ENCODE peak calls at places on chromosomes 2 and 18, in five cellular contexts. G is endothelial cell of umbilical vein, T is psoas muscle, P is heart right ventricle, W is SK-N-SH. O is an unnamed sample.
A peak's percentile ranks its signal among the peaks of the same experiment; 100 is the strongest.

GRCh38 chr2:10659898-10660568 is 29.7 kb downstream of the NOL10 start:
- DNase-seq in G (peak; percentile 74), T (peak; percentile 55), P (peak; percentile 51), W (peak; percentile 70), O (peak; percentile 38)

GRCh38 chr2:235049069-235049468 is 97.3 kb downstream of the SH3BP4 start:
- DNase-seq in G (no peak), T (no peak), P (no peak), W (no peak), O (no peak)

GRCh38 chr18:22347624-22348511 is 69.8 kb downstream of the CTAGE1 start:
- DNase-seq in G (peak; percentile 63), T (no peak), P (no peak), W (no peak), O (no peak)

GRCh38 chr2:150100834-150101233 is 386.6 kb downstream of the RND3 start:
- DNase-seq in G (no peak), T (no peak), P (no peak), W (no peak), O (no peak)

GRCh38 chr18:23105030-23105429 is 30.3 kb upstream of the CABLES1 start:
- DNase-seq in G (no peak), T (no peak), P (no peak), W (no peak), O (no peak)

GRCh38 chr2:151824886-151825285 is 3.3 kb downstream of the ARL5A start:
- DNase-seq in G (peak; percentile 69), T (no peak), P (no peak), W (no peak), O (no peak)

GRCh38 chr2:31333527-31334183 is 80.9 kb downstream of the XDH start:
- DNase-seq in G (peak; percentile 60), T (peak; percentile 70), P (peak; percentile 81), W (peak; percentile 82), O (peak; percentile 75)

GRCh38 chr18:59079264-59079972 is 60.3 kb upstream of the SEC11C start:
- DNase-seq in G (no peak), T (no peak), P (no peak), W (no peak), O (no peak)

GRCh38 chr18:9147440-9148238 is 11.1 kb downstream of the ANKRD12 start:
- DNase-seq in G (peak; percentile 79), T (no peak), P (peak; percentile 37), W (peak; percentile 50), O (peak; percentile 39)

GRCh38 chr2:172667926-172668325 is 67.7 kb upstream of the RAPGEF4 start:
- DNase-seq in G (no peak), T (no peak), P (no peak), W (no peak), O (no peak)

GRCh38 chr2:99389946-99390345 is 52.8 kb downstream of the EIF5B start:
- DNase-seq in G (no peak), T (no peak), P (no peak), W (no peak), O (no peak)

GRCh38 chr18:72942766-72943165 is 75.0 kb upstream of the NETO1 start:
- DNase-seq in G (no peak), T (no peak), P (no peak), W (no peak), O (no peak)

GRCh38 chr2:186603208-186603765 is 13.4 kb downstream of the ITGAV start:
- DNase-seq in G (peak; percentile 93), T (no peak), P (no peak), W (no peak), O (no peak)

GRCh38 chr2:467543-467891 is 179.6 kb upstream of the ALKAL2 start:
- DNase-seq in G (no peak), T (no peak), P (no peak), W (no peak), O (no peak)

GRCh38 chr18:3615374-3615773 is 165.4 kb downstream of the TGIF1 start:
- DNase-seq in G (no peak), T (no peak), P (no peak), W (no peak), O (no peak)

GRCh38 chr2:191366199-191366598 is 121.0 kb downstream of the MYO1B start:
- DNase-seq in G (no peak), T (no peak), P (no peak), W (no peak), O (no peak)

GRCh38 chr2:172672999-172673726 is 62.5 kb upstream of the RAPGEF4 start:
- DNase-seq in G (peak; percentile 50), T (no peak), P (no peak), W (no peak), O (no peak)

GRCh38 chr18:54003195-54003594 is 221.3 kb downstream of the MBD2 start:
- DNase-seq in G (no peak), T (no peak), P (no peak), W (no peak), O (no peak)

GRCh38 chr2:241951920-241952319 is 82.4 kb downstream of the RTP5 start:
- DNase-seq in G (no peak), T (no peak), P (no peak), W (no peak), O (no peak)

GRCh38 chr2:54946220-54946568 is 104.1 kb downstream of the RTN4 start:
- DNase-seq in G (no peak), T (peak; percentile 37), P (no peak), W (no peak), O (no peak)

GRCh38 chr18:21362921-21363320 is 120.9 kb downstream of the GREB1L start:
- DNase-seq in G (no peak), T (no peak), P (no peak), W (no peak), O (no peak)

GRCh38 chr2:26614205-26615128 is 26.7 kb downstream of the CIB4 start:
- DNase-seq in G (no peak), T (no peak), P (no peak), W (peak; percentile 15), O (no peak)

GRCh38 chr2:121489944-121490585 is 40.6 kb upstream of the RNU4ATAC start:
- DNase-seq in G (no peak), T (no peak), P (no peak), W (no peak), O (no peak)

GRCh38 chr2:9618410-9618809 is 12.4 kb downstream of the YWHAQ start:
- DNase-seq in G (no peak), T (no peak), P (no peak), W (no peak), O (no peak)

GRCh38 chr2:171431677-171432167 is 2.1 kb downstream of the METTL8 start:
- DNase-seq in G (no peak), T (no peak), P (no peak), W (no peak), O (no peak)
- H3K9me3 ChIP-seq in G (no peaks in the 10 kb centered on the region), T (no peaks in the 10 kb centered on the region), P (no peaks in the 10 kb centered on the region), W (peaks cover 9% of the 10 kb centered on the region), O (no peaks in the 10 kb centered on the region)

GRCh38 chr2:74551942-74552913 is 1.5 kb downstream of the LOXL3 start:
- DNase-seq in G (no peak), T (no peak), P (no peak), W (no peak), O (no peak)

GRCh38 chr2:74549685-74549971 is 4.1 kb downstream of the LOXL3 start:
- DNase-seq in G (no peak), T (no peak), P (no peak), W (peak; percentile 67), O (no peak)

GRCh38 chr2:74552914-74553811 is 579 bp downstream of the LOXL3 start:
- DNase-seq in G (no peak), T (no peak), P (no peak), W (peak; percentile 76), O (no peak)

GRCh38 chr2:74550231-74550630 is 3.5 kb downstream of the LOXL3 start:
- DNase-seq in G (no peak), T (no peak), P (no peak), W (no peak), O (no peak)

DNA sequence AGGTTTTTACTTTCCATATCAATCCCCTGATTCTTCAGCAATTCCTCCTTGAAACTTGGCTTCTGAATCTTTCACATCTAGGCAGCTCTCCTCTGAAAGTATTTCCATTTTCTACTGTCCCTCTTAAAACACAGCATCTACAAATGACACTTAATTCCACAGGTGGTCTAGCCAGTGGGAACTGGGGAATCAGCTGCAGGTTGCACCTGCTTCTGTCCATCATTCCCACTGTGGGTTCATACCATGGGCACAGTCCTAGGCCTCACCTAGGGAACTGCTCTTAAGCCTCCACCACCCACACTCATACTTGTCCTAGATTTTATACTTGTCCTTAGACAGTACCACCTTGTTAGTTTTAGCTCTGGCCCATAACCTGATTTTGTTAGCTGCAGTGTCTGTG is 2.2 kb downstream of the LOXL3 start:
- DNase-seq in G (no peak), T (no peak), P (no peak), W (no peak), O (no peak)
- H3K27me3 ChIP-seq in G (peaks cover 9% of the 10 kb centered on the region), T (no peaks in the 10 kb centered on the region), P (no peaks in the 10 kb centered on the region), W (no peaks in the 10 kb centered on the region), O (peaks cover 46% of the 10 kb centered on the region)

GRCh38 chr2:95032341-95032740 is 6.8 kb downstream of the MAL start:
- DNase-seq in G (no peak), T (no peak), P (no peak), W (no peak), O (no peak)

GRCh38 chr2:95036491-95037289 is 11.2 kb downstream of the MAL start:
- DNase-seq in G (no peak), T (no peak), P (no peak), W (no peak), O (no peak)

GRCh38 chr2:95034818-95035217 is 9.3 kb downstream of the MAL start:
- DNase-seq in G (no peak), T (no peak), P (no peak), W (no peak), O (no peak)

GRCh38 chr2:95032868-95033603 is 7.5 kb downstream of the MAL start:
- DNase-seq in G (no peak), T (no peak), P (no peak), W (no peak), O (no peak)

GRCh38 chr2:95034221-95034620 is 8.7 kb downstream of the MAL start:
- DNase-seq in G (no peak), T (no peak), P (no peak), W (peak; percentile 42), O (no peak)
- H3K9me3 ChIP-seq in G (no peaks in the 10 kb centered on the region), T (no peaks in the 10 kb centered on the region), P (no peaks in the 10 kb centered on the region), W (no peaks in the 10 kb centered on the region), O (no peaks in the 10 kb centered on the region)

GRCh38 chr2:66579494-66579893 is 144.6 kb downstream of the MEIS1 start:
- DNase-seq in G (peak; percentile 21), T (no peak), P (no peak), W (no peak), O (no peak)

GRCh38 chr2:66581461-66582363 is 146.8 kb downstream of the MEIS1 start:
- DNase-seq in G (no peak), T (peak; percentile 33), P (no peak), W (peak; percentile 72), O (no peak)

GRCh38 chr2:66578853-66579158 is 143.9 kb downstream of the MEIS1 start:
- DNase-seq in G (peak; percentile 17), T (no peak), P (no peak), W (no peak), O (no peak)

GRCh38 chr2:66582364-66582974 is 147.5 kb downstream of the MEIS1 start:
- DNase-seq in G (no peak), T (no peak), P (no peak), W (no peak), O (no peak)

GRCh38 chr2:66580343-66580954 is 145.5 kb downstream of the MEIS1 start:
- DNase-seq in G (peak; percentile 22), T (no peak), P (no peak), W (no peak), O (no peak)
- H3K27me3 ChIP-seq in G (peaks cover 93% of the 10 kb centered on the region), T (peaks cover 5% of the 10 kb centered on the region), P (peaks cover 100% of the 10 kb centered on the region), W (no peaks in the 10 kb centered on the region), O (peaks cover 100% of the 10 kb centered on the region)

O was measured in gastrocnemius medialis.